ENCODE peak calls at places on chromosomes 4 and X, in five cellular contexts. T is lung, Y is lower lobe of right lung, D is RWPE1, S is HCT116. X is an unnamed sample.

GRCh38 chrX:15749642-15750610 is 11.9 kb downstream of the CA5B start:
- DNase-seq in D (no peak), Y (peak), S (no peak), T (no peak), X (no peak)

GRCh38 chr4:16843831-16844508 is 54.5 kb downstream of the LDB2 start:
- DNase-seq in T (no peak), D (no peak), S (no peak), Y (no peak), X (no peak)

GRCh38 chr4:125140966-125141495 is 173.7 kb upstream of the FAT4 start:
- DNase-seq in D (peak), Y (no peak), S (no peak), T (no peak), X (peak)

GRCh38 chr4:108080752-108081151 is 88.0 kb downstream of the LEF1 start:
- DNase-seq in T (no peak), S (no peak), D (no peak), Y (no peak), X (no peak)

GRCh38 chrX:131649741-131650140 is 105.9 kb downstream of the OR13H1 start:
- DNase-seq in S (no peak), D (no peak), T (no peak), Y (no peak), X (no peak)

GRCh38 chrX:41923925-41924693 is 755 bp upstream of the CASK start:
- DNase-seq in Y (peak), D (no peak), T (no peak), S (peak), X (peak)

GRCh38 chrX:105658136-105658535 is 164.2 kb upstream of the NRK start:
- DNase-seq in D (no peak), S (no peak), T (no peak), Y (no peak), X (no peak)

GRCh38 chr4:185576918-185577591 is 41.7 kb upstream of the PDLIM3 start:
- DNase-seq in D (no peak), Y (no peak), T (no peak), S (no peak), X (no peak)

GRCh38 chr4:82620126-82620525 is 58.3 kb upstream of the TMEM150C start:
- DNase-seq in S (no peak), D (no peak), T (no peak), Y (no peak), X (no peak)

GRCh38 chr4:107814758-107815552 is 9.8 kb upstream of the SGMS2 start:
- DNase-seq in T (no peak), Y (no peak), D (no peak), S (no peak), X (no peak)

GRCh38 chr4:1777822-1778641 is 15.1 kb upstream of the FGFR3 start:
- DNase-seq in Y (no peak), T (no peak), D (peak), S (no peak), X (no peak)

GRCh38 chr4:41346306-41347061 is 89.8 kb downstream of the UCHL1 start:
- DNase-seq in D (peak), Y (no peak), S (no peak), T (no peak), X (no peak)

GRCh38 chrX:104112326-104112951 is at the start of gene ZCCHC18:
- DNase-seq in D (peak), Y (peak), T (no peak), S (no peak), X (no peak)

GRCh38 chr4:173135241-173135847 is 33.3 kb upstream of the GALNT7 start:
- DNase-seq in Y (no peak), T (no peak), D (no peak), S (no peak), X (no peak)

DNA sequence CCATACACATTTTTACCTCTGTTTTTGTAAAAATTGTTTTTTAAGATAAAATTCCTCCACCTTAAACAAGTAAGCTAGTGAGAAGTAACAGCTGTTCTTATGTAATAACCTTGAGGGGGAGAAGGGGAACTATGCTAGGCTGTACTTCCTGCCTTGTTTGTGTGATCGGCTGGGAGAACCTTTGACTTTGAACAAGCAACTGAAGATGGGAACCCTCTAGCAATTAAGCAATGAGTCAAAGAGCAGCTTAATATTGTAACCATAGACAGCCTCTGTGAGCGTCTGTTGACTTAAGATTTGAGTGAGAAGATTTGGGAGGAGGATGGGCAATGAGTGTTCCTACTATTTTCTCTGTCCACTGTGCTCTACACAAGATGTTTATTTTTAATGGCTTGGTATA is 135.1 kb downstream of the SCLT1 start:
- DNase-seq in D (no peak), Y (no peak), T (no peak), S (no peak), X (no peak)
- H3K27ac ChIP-seq in D (no peak), Y (no peak), T (no peak), S (no peak), X (no peak)

DNA sequence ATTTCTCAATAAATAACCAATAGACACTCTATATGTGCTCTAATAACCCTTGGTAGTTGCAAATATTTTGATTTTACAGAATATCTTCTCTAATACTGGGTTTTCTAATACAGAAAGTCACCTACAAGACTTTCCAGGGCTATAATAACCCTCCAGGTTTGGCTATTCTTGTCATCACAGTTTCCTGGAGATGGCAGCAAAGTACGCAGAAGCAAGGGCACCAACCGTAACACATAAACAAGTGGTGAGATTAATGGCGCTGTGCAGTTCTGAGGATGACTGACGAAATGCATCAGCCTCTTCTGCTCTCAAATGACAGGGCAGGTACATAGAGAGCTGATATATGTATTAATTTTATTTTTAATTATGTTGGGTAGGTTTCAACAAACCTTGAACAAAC is 122.4 kb downstream of the C4orf33 start:
- DNase-seq in T (no peak), Y (no peak), D (no peak), S (no peak), X (no peak)
- H3K27ac ChIP-seq in T (no peak), Y (no peak), D (no peak), S (no peak), X (no peak)

GRCh38 chr4:45284400-45285085 is 558.2 kb upstream of the GNPDA2 start:
- DNase-seq in D (no peak), T (no peak), S (no peak), Y (peak), X (no peak)
- H3K27ac ChIP-seq in D (no peak), T (no peak), S (no peak), Y (no peak), X (no peak)

DNA sequence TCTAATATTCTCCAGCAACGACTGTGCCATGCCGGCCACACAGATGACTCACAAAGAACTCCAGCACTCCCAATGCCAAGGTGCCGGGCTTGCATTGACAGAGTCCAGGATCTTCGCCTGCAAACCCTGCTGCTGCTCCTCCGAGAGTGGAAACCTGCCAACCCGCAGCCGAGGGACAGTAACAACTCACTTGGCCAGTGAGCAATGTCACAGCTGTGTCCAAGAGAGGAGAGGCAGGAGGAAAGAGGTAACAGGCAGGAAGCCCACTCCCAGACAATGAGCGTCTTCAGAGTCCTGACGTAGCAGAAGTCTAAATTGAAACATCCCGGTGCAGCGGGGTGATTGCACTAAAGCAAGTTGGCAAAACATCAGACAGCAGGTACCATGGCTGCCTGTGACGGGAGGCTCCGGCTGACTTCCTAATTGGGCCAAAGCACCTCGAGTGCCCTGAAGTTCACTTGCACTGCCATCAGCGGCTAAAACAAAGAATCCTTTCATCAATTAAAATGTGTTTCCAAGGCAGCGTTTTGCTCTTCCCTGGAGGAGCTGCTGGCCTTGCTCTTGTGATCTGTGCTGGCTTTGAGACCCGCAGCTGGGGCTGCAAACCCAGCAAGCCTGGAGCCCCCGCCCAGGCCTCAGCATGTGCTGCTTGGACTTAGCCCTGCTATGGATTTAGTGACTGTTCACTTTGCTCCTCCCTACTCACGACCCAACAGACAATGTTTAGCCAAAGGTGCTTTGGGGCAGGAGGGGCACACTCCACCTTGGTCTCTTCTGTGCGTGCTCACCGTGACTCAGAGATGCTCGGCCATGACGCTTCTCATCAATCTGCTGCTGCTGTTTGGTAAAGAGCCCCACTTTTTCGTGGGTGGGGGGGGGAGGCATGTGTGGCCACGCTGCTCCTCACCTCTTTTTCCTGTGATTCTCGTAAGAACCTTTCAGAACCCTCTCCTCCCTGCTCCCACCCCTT is 36.5 kb downstream of the DCTD start:
- DNase-seq in T (no peak), Y (no peak), D (peak), S (no peak), X (no peak)
- H3K27ac ChIP-seq in T (no peak), Y (no peak), D (peak), S (no peak), X (no peak)

DNA sequence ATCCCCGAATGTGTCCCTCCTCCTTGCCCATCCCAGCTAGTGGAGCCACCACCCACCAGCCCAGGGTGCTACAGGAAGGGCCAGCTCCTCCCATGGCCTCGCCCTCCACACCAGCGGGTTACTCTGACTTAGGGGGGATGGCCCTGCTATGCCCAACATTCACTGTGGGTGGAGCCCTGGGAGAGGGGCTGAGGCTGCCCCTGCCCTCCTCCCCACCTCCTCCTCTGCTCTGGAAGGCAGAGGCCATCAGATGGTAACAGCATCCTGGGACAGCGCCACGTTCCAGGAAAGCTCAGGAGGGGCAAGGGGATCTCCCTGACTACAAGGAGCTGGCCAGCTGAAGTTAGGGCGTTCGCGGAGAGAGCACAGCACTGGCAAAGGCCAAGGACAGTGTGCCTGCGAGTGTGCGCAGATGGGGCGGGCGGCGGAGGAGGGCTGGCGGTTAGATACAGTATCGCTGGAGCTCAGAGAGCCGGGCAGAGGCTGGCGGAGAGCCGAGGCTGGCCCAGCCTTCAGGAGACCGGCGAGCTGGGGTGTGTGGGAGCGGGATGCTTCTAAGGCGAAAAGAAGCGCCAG is 1.5 kb downstream of the JAKMIP1 start:
- DNase-seq in Y (no peak), T (no peak), S (no peak), D (no peak), X (no peak)
- H3K27ac ChIP-seq in Y (no peak), T (no peak), S (no peak), D (no peak), X (no peak)

GRCh38 chr4:87109121-87109520 is 111.3 kb downstream of the KLHL8 start:
- DNase-seq in Y (no peak), T (no peak), S (no peak), D (no peak), X (no peak)
- H3K27ac ChIP-seq in Y (peak), T (peak), S (no peak), D (no peak), X (no peak)

DNA sequence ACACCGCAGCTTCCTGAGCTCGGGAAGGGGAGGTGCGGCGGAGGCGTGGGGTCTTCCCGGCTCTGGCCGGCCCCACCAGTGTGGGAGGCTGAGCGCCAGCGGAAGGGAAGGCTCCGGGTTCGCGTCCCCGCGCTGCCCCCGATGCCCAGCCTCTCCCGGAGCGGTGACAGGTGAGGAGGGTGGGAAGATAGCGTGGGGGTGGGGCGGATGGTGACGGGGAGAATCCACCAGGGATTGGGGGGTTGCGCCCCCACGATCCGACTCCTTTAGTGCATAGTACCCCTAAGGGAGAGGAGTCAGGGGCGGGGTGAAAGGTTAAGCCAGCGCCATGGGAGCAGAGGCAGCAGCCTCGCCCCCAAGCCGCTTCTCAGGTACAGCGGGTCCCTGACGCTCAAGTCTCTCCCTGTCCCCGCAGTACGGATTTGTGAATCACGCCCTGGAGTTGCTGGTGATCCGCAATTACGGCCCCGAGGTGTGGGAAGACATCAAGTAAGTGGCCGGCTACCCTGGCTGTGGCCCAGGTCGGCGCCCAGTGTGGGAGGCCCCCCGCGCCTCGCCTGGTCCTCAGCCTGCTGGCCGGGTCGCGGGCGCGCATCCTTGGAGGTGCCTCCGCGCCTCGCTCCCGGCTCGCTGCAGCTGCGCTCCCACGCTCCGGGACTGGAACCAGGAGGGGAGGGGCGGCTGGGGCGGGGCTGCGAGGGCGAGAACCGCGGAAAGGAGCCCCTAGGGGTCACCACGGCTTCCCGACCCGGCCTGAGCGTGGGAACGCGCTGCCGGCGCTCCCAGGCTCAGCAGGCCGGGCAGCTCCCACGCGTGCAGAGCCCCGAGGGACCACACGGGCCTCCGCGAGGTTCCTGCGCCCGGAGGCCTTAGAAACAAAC is 791 bp downstream of the GUCY1B1 start:
- DNase-seq in D (peak), S (no peak), T (peak), Y (peak), X (no peak)
- H3K27ac ChIP-seq in D (no peak), S (no peak), T (peak), Y (peak), X (no peak)

DNA sequence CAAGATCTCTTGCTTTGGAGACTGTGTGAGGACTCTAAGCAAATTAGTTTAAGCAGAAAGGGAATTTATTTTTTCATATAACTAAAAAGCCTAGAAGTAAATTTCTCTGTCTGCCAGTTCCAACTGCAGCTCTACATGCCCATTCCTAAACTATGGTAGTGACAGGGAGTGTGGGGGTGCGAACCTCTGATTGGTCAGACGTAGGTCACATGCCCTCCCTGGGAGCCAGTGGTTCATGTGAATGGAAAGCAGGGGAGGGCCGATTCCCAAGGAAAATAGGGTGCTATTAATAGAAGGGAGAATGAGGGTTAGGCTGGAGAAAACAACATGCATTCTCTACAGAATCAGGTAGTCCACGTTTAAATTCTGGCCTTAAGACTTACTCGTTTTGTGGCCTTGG is 7.1 kb downstream of the RAB33B start:
- DNase-seq in Y (no peak), T (no peak), S (no peak), D (no peak), X (no peak)
- H3K27ac ChIP-seq in Y (no peak), T (no peak), S (no peak), D (no peak), X (no peak)

GRCh38 chrX:136780738-136781137 is at the start of gene ARHGEF6:
- DNase-seq in T (no peak), S (no peak), Y (no peak), D (no peak), X (no peak)

GRCh38 chrX:136778020-136778419 is 2.7 kb downstream of the ARHGEF6 start:
- DNase-seq in Y (no peak), S (no peak), D (no peak), T (no peak), X (no peak)

GRCh38 chrX:136779346-136779781 is 1.4 kb downstream of the ARHGEF6 start:
- DNase-seq in T (no peak), D (no peak), S (no peak), Y (no peak), X (no peak)

GRCh38 chrX:136780241-136780640 is 491 bp downstream of the ARHGEF6 start:
- DNase-seq in S (no peak), Y (no peak), T (no peak), D (no peak), X (no peak)

DNA sequence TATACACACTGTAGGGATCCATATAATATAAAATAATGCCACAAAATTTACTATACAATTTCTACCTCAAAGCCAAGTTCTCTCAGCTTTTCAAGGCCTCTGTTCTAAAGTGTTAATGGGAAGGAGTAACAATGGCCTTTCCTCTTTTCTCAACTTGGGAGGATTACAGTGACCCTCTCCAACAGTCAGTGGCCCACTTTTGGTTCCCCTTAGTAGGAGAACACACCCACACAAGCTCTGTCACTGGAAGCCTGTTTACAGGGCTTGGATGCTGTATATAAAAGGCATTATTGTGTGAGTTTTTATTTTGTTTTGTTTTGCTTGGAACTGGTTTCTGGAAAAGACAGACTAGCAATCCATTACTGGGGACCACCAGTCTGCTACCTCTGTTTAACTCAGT is 1.8 kb downstream of the ARHGEF6 start:
- DNase-seq in Y (no peak), T (no peak), S (no peak), D (no peak), X (no peak)
- H3K27ac ChIP-seq in Y (peak), T (peak), S (no peak), D (no peak), X (no peak)

GRCh38 chr4:51895816-51896408 is 53.0 kb downstream of the DCUN1D4 start:
- DNase-seq in S (peak), D (peak), Y (no peak), T (peak), X (no peak)
- H3K27ac ChIP-seq in S (peak), D (no peak), Y (no peak), T (no peak), X (no peak)